ENCODE peak calls at places on chromosomes 7 and 10, in eight cellular contexts. P is DND-41, J is endodermal cell, C is GM12865, F is stomach, X is cardiac fibroblast, Y is WERI-Rb-1, W is bronchial epithelial cell. G is an unnamed sample.

GRCh38 chr10:44203535-44203934 is 181.4 kb downstream of the CXCL12 start:
- DNase-seq in P (no peak), J (no peak), C (no peak), F (no peak), X (no peak), Y (no peak), W (no peak), G (no peak)

GRCh38 chr7:17026269-17026668 is 144.5 kb upstream of the AGR3 start:
- DNase-seq in P (no peak), J (no peak), C (no peak), F (no peak), X (no peak), Y (no peak), W (no peak), G (no peak)

GRCh38 chr7:19442016-19442785 is 266.6 kb downstream of the POLR1F start:
- DNase-seq in P (no peak), J (peak), C (peak), F (no peak), X (peak), Y (peak), W (peak), G (peak)

GRCh38 chr7:42502022-42502421 is 265.0 kb upstream of the GLI3 start:
- DNase-seq in P (no peak), J (no peak), C (no peak), F (no peak), X (no peak), Y (no peak), W (peak), G (no peak)

GRCh38 chr7:156064921-156065386 is 252.7 kb upstream of the SHH start:
- DNase-seq in P (no peak), J (no peak), C (no peak), F (no peak), X (no peak), Y (no peak), W (peak), G (peak)

GRCh38 chr7:30980194-30980593 is 16.4 kb downstream of the GHRHR start:
- DNase-seq in P (no peak), J (no peak), C (no peak), F (no peak), X (no peak), Y (no peak), W (no peak), G (no peak)

GRCh38 chr7:2260820-2261219 is 18.8 kb downstream of the NUDT1 start:
- DNase-seq in P (no peak), J (no peak), C (peak), F (peak), X (no peak), Y (no peak), W (peak), G (no peak)

GRCh38 chr10:129971381-129972144 is 7.5 kb upstream of the EBF3 start:
- DNase-seq in P (no peak), J (peak), C (peak), F (peak), X (peak), Y (peak), W (no peak), G (no peak)

GRCh38 chr10:94645285-94645684 is 38.2 kb upstream of the CYP2C18 start:
- DNase-seq in P (no peak), J (no peak), C (peak), F (no peak), X (no peak), Y (no peak), W (no peak), G (no peak)

GRCh38 chr7:57449904-57450303 is at the start of gene ZNF716:
- DNase-seq in P (no peak), J (no peak), C (no peak), F (no peak), X (no peak), Y (no peak), W (no peak), G (no peak)

GRCh38 chr10:95236068-95236903 is 42.2 kb downstream of the ACSM6 start:
- DNase-seq in P (no peak), J (no peak), C (peak), F (no peak), X (peak), Y (no peak), W (peak), G (peak)

GRCh38 chr7:112226701-112227276 is 20.3 kb downstream of the ZNF277 start:
- DNase-seq in P (no peak), J (no peak), C (no peak), F (no peak), X (peak), Y (no peak), W (peak), G (no peak)

GRCh38 chr7:139382439-139382838 is 22.7 kb downstream of the LUC7L2 start:
- DNase-seq in P (no peak), J (no peak), C (no peak), F (no peak), X (no peak), Y (no peak), W (no peak), G (no peak)

GRCh38 chr10:29297678-29298077 is 8.8 kb downstream of the LYZL1 start:
- DNase-seq in P (no peak), J (no peak), C (no peak), F (no peak), X (peak), Y (no peak), W (no peak), G (peak)

GRCh38 chr7:94740490-94740889 is 84.6 kb upstream of the SGCE start:
- DNase-seq in P (no peak), J (no peak), C (no peak), F (no peak), X (no peak), Y (no peak), W (no peak), G (no peak)

GRCh38 chr10:97914837-97915211 is 65.2 kb downstream of the GOLGA7B start:
- DNase-seq in P (peak), J (peak), C (peak), F (peak), X (peak), Y (peak), W (peak), G (peak)

GRCh38 chr10:29131952-29132820 is 156.7 kb upstream of the LYZL1 start:
- DNase-seq in P (no peak), J (no peak), C (no peak), F (no peak), X (peak), Y (no peak), W (no peak), G (peak)

GRCh38 chr10:84478155-84478554 is 149.8 kb downstream of the CCSER2 start:
- DNase-seq in P (no peak), J (no peak), C (no peak), F (no peak), X (peak), Y (no peak), W (peak), G (no peak)

GRCh38 chr10:22345301-22346086 is at the start of gene SPAG6:
- DNase-seq in P (no peak), J (peak), C (peak), F (peak), X (no peak), Y (peak), W (no peak), G (no peak)

GRCh38 chr10:100209303-100209702 is 20.1 kb downstream of the CHUK start:
- DNase-seq in P (no peak), J (no peak), C (no peak), F (no peak), X (peak), Y (no peak), W (no peak), G (peak)

GRCh38 chr7:13724631-13725566 is 264.6 kb downstream of the ETV1 start:
- DNase-seq in P (no peak), J (no peak), C (no peak), F (no peak), X (no peak), Y (no peak), W (no peak), G (no peak)

GRCh38 chr10:70435241-70436085 is 6.0 kb downstream of the NODAL start:
- DNase-seq in P (no peak), J (peak), C (no peak), F (no peak), X (no peak), Y (no peak), W (no peak), G (no peak)

GRCh38 chr7:143287321-143287934 is 723 bp upstream of the CASP2 start:
- DNase-seq in P (no peak), J (no peak), C (no peak), F (no peak), X (no peak), Y (no peak), W (no peak), G (no peak)

GRCh38 chr7:127938588-127938987 is 92.6 kb downstream of the LRRC4 start:
- DNase-seq in P (no peak), J (no peak), C (no peak), F (no peak), X (peak), Y (no peak), W (peak), G (peak)

GRCh38 chr10:62581351-62581750 is 207.2 kb downstream of the ZNF365 start:
- DNase-seq in P (no peak), J (no peak), C (no peak), F (no peak), X (no peak), Y (no peak), W (no peak), G (peak)

GRCh38 chr10:79982486-79982800 is 33.5 kb upstream of the SFTPD start:
- DNase-seq in P (no peak), J (no peak), C (no peak), F (no peak), X (no peak), Y (no peak), W (peak), G (no peak)
- H3K4me3 ChIP-seq in P (no peak), J (peak), C (no peak), F (peak), X (peak), Y (peak), W (peak), G (peak)

GRCh38 chr10:71734797-71735196 is 15.2 kb upstream of the C10orf105 start:
- DNase-seq in P (no peak), J (no peak), C (no peak), F (no peak), X (no peak), Y (no peak), W (no peak), G (no peak)
- H3K4me3 ChIP-seq in P (no peak), J (no peak), C (no peak), F (no peak), X (no peak), Y (no peak), W (no peak), G (no peak)

DNA sequence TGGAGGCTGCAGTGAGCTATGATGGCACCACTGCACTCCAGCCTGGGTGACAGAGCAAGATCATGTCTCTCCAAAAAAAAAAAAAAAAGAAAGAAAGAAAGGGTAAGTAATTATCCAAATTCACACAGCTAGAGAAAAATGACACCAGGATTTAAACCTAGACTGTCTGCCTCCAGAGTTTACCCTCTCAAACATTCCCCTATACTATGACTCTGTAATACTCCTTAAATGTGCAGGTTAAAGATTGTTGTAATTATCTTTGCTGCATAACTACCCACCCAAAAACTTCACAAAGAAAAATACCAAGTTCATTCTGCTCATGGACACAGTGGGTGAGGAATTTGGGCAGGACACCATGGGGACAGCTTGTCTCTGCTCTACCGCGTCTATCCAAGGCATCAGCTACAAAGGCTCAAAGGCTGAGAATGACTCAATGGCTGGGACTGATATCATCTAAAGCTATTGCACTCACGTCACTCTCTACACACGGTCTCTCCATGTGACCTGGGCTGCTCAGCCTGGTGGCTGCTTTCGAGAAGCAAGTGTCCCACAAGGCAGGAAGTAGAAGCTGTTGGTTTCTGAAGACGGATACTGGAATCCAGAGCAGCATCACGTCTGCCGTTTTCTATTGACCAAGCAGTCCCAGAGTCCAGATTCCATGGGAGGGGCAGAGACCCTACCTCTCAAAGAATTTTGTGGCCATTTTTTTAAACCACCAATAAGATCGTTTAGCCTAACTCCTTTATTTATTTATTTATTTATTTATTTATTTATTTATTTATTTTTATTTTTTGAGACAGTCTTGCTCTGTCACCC is 185.7 kb upstream of the AUTS2 start:
- DNase-seq in P (peak), J (no peak), C (peak), F (no peak), X (no peak), Y (no peak), W (no peak), G (no peak)
- H3K4me3 ChIP-seq in P (peak), J (no peak), C (no peak), F (no peak), X (no peak), Y (no peak), W (no peak), G (no peak)

GRCh38 chr7:879093-879492 is 2.7 kb downstream of the GET4 start:
- DNase-seq in P (no peak), J (no peak), C (no peak), F (peak), X (no peak), Y (no peak), W (no peak), G (no peak)
- H3K4me3 ChIP-seq in P (no peak), J (peak), C (no peak), F (no peak), X (no peak), Y (no peak), W (no peak), G (no peak)

GRCh38 chr10:31320179-31320597 is 1.2 kb downstream of the ZEB1 start:
- DNase-seq in P (peak), J (peak), C (peak), F (peak), X (peak), Y (peak), W (no peak), G (peak)
- H3K4me3 ChIP-seq in P (peak), J (peak), C (peak), F (peak), X (peak), Y (peak), W (peak), G (peak)

DNA sequence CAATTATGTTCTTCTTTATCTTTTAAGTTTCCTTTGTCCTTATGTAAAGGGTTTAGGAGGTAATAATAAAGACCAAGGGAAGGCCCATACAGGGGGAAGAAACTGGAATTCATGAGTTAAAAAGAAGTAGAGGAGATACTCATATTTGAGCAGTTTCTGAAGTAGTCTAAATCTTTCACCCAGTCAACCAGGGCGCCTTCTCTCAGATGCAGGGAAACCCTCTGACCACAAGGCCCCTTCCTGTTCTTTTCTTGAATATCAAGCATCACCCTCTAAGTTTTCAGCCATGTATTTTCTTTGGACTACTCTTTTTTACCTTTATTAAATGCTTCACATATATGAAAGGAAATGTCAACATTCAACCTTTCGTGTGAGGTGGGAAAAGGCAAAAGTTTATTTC is 630.8 kb downstream of the SUGCT start:
- DNase-seq in P (peak), J (no peak), C (no peak), F (no peak), X (no peak), Y (no peak), W (no peak), G (no peak)
- H3K4me3 ChIP-seq in P (no peak), J (no peak), C (no peak), F (no peak), X (no peak), Y (no peak), W (no peak), G (no peak)

GRCh38 chr7:75690121-75690523 is 48.6 kb downstream of the HIP1 start:
- DNase-seq in P (no peak), J (no peak), C (peak), F (no peak), X (no peak), Y (no peak), W (no peak), G (no peak)

GRCh38 chr7:75686551-75686950 is 52.2 kb downstream of the HIP1 start:
- DNase-seq in P (no peak), J (no peak), C (no peak), F (no peak), X (no peak), Y (no peak), W (no peak), G (no peak)

GRCh38 chr7:75689246-75690099 is 49.3 kb downstream of the HIP1 start:
- DNase-seq in P (no peak), J (no peak), C (no peak), F (no peak), X (no peak), Y (no peak), W (no peak), G (no peak)

GRCh38 chr7:75687246-75688088 is 51.3 kb downstream of the HIP1 start:
- DNase-seq in P (no peak), J (no peak), C (no peak), F (no peak), X (no peak), Y (no peak), W (no peak), G (no peak)

GRCh38 chr7:75688200-75689136 is 50.3 kb downstream of the HIP1 start:
- DNase-seq in P (peak), J (no peak), C (peak), F (no peak), X (no peak), Y (no peak), W (no peak), G (no peak)
- H3K4me3 ChIP-seq in P (no peak), J (no peak), C (no peak), F (no peak), X (no peak), Y (no peak), W (no peak), G (no peak)

G was measured in astrocyte of the spinal cord.